ENCODE peak calls at places on chromosomes 3 and 15, in ten cellular contexts. G is H7; X is neuronal stem cell; E is lung microvascular endothelial cell; P is heart right ventricle; Q is ACHN; T is activated CD8-positive, alpha-beta T cell treated with anti-CD3 and anti-CD28 coated beads for 36 hours; N is activated T-cell treated with anti-CD3 and anti-CD28 coated beads for 1 hour; H is ovary; K is nephron progenitor cell. V is an unnamed sample.

GRCh38 chr3:129794319-129795201 is 99.0 kb downstream of the TMCC1 start:
- DNase-seq in G (peak; percentile 68), X (peak; percentile 56), E (peak; percentile 55), P (peak; percentile 6), Q (peak; percentile 70), T (peak; percentile 18), N (no peak), H (peak; percentile 47), K (peak; percentile 30), V (no peak)

GRCh38 chr15:64461577-64462162 is 1.3 kb downstream of the ZNF609 start:
- DNase-seq in G (peak; percentile 63), X (peak; percentile 64), E (peak; percentile 20), P (peak; percentile 6), Q (no peak), T (peak; percentile 54), N (no peak), H (no peak), K (peak; percentile 20), V (no peak)

GRCh38 chr15:69666921-69667811 is 214.5 kb downstream of the RPLP1 start:
- DNase-seq in G (peak; percentile 50), X (no peak), E (no peak), P (peak; percentile 13), Q (no peak), T (peak; percentile 20), N (no peak), H (no peak), K (no peak), V (no peak)

GRCh38 chr3:50572801-50573371 is 3.6 kb downstream of the HEMK1 start:
- DNase-seq in G (no peak), X (no peak), E (no peak), P (no peak), Q (no peak), T (peak; percentile 85), N (no peak), H (no peak), K (no peak), V (no peak)

GRCh38 chr3:42983927-42984326 is 4.8 kb downstream of the GASK1A start:
- DNase-seq in G (no peak), X (no peak), E (no peak), P (no peak), Q (no peak), T (no peak), N (no peak), H (no peak), K (no peak), V (no peak)

GRCh38 chr3:172321035-172321434 is 127.2 kb downstream of the GHSR start:
- DNase-seq in G (no peak), X (no peak), E (no peak), P (no peak), Q (no peak), T (no peak), N (no peak), H (no peak), K (no peak), V (no peak)

GRCh38 chr15:92457642-92458041 is 64.0 kb downstream of the ST8SIA2 start:
- DNase-seq in G (no peak), X (no peak), E (no peak), P (no peak), Q (no peak), T (no peak), N (no peak), H (no peak), K (no peak), V (no peak)

GRCh38 chr3:61903931-61904657 is 342.7 kb downstream of the PTPRG start:
- DNase-seq in G (no peak), X (no peak), E (no peak), P (no peak), Q (no peak), T (no peak), N (no peak), H (no peak), K (peak; percentile 16), V (no peak)

GRCh38 chr3:52023860-52024764 is 28.4 kb upstream of the RPL29 start:
- DNase-seq in G (no peak), X (no peak), E (no peak), P (no peak), Q (no peak), T (no peak), N (no peak), H (no peak), K (no peak), V (no peak)

GRCh38 chr3:148861277-148861869 is 3.7 kb upstream of the CPA3 start:
- DNase-seq in G (peak; percentile 15), X (peak; percentile 9), E (peak; percentile 70), P (no peak), Q (peak; percentile 40), T (no peak), N (no peak), H (no peak), K (no peak), V (no peak)

GRCh38 chr15:44261007-44261706 is 27.4 kb upstream of the GOLM2 start:
- DNase-seq in G (peak; percentile 78), X (no peak), E (no peak), P (no peak), Q (no peak), T (no peak), N (no peak), H (no peak), K (no peak), V (no peak)

GRCh38 chr15:61393949-61394348 is 164.8 kb upstream of the RORA start:
- DNase-seq in G (no peak), X (no peak), E (no peak), P (peak; percentile 12), Q (no peak), T (no peak), N (no peak), H (no peak), K (no peak), V (no peak)

GRCh38 chr3:8839607-8840325 is 70.4 kb upstream of the OXTR start:
- DNase-seq in G (no peak), X (no peak), E (peak; percentile 54), P (no peak), Q (no peak), T (no peak), N (no peak), H (no peak), K (no peak), V (no peak)

GRCh38 chr3:171699611-171700010 is 110.7 kb downstream of the PLD1 start:
- DNase-seq in G (no peak), X (no peak), E (no peak), P (no peak), Q (no peak), T (no peak), N (no peak), H (no peak), K (no peak), V (no peak)

GRCh38 chr3:62875103-62876002 is at the start of gene CADPS:
- DNase-seq in G (peak; percentile 67), X (no peak), E (no peak), P (peak; percentile 7), Q (no peak), T (no peak), N (no peak), H (peak; percentile 30), K (peak; percentile 39), V (no peak)

GRCh38 chr15:83108266-83109219 is 1.1 kb downstream of the TM6SF1 start:
- DNase-seq in G (peak; percentile 56), X (no peak), E (peak; percentile 76), P (peak; percentile 43), Q (no peak), T (peak; percentile 59), N (no peak), H (no peak), K (no peak), V (no peak)

GRCh38 chr3:129481783-129482332 is 41.8 kb downstream of the IFT122 start:
- DNase-seq in G (no peak), X (no peak), E (no peak), P (no peak), Q (no peak), T (peak; percentile 46), N (peak; percentile 9), H (peak; percentile 78), K (no peak), V (peak; percentile 28)

GRCh38 chr3:152373379-152373778 is 104.7 kb downstream of the MBNL1 start:
- DNase-seq in G (no peak), X (no peak), E (no peak), P (no peak), Q (no peak), T (no peak), N (no peak), H (no peak), K (no peak), V (no peak)

GRCh38 chr3:140296796-140297352 is 361.9 kb downstream of the CLSTN2 start:
- DNase-seq in G (no peak), X (no peak), E (no peak), P (no peak), Q (no peak), T (no peak), N (no peak), H (peak; percentile 40), K (no peak), V (no peak)

GRCh38 chr3:20055020-20055775 is 15.0 kb downstream of the KAT2B start:
- DNase-seq in G (no peak), X (no peak), E (peak; percentile 23), P (no peak), Q (no peak), T (peak; percentile 46), N (no peak), H (no peak), K (no peak), V (no peak)

GRCh38 chr3:4394048-4394447 is 73.0 kb downstream of the SUMF1 start:
- DNase-seq in G (no peak), X (no peak), E (peak; percentile 79), P (no peak), Q (no peak), T (peak; percentile 66), N (no peak), H (no peak), K (no peak), V (no peak)

GRCh38 chr3:126432361-126432760 is 37.7 kb downstream of the CFAP100 start:
- DNase-seq in G (no peak), X (no peak), E (no peak), P (no peak), Q (no peak), T (no peak), N (no peak), H (no peak), K (no peak), V (no peak)

GRCh38 chr15:74253276-74253921 is 17.3 kb downstream of the CCDC33 start:
- DNase-seq in G (no peak), X (no peak), E (no peak), P (no peak), Q (no peak), T (no peak), N (no peak), H (no peak), K (peak; percentile 27), V (no peak)

GRCh38 chr3:158470944-158471638 is 99.9 kb upstream of the MLF1 start:
- DNase-seq in G (no peak), X (no peak), E (no peak), P (no peak), Q (no peak), T (no peak), N (no peak), H (no peak), K (no peak), V (no peak)

GRCh38 chr15:63466378-63467192 is 37.8 kb upstream of the USP3 start:
- DNase-seq in G (peak; percentile 89), X (peak; percentile 43), E (peak; percentile 72), P (peak; percentile 40), Q (peak; percentile 64), T (peak; percentile 68), N (peak; percentile 23), H (no peak), K (peak; percentile 18), V (peak; percentile 42)

GRCh38 chr15:87871130-87871737 is 385.3 kb downstream of the NTRK3 start:
- DNase-seq in G (no peak), X (no peak), E (no peak), P (no peak), Q (no peak), T (no peak), N (no peak), H (no peak), K (no peak), V (no peak)

GRCh38 chr3:11567516-11568467 is 75.9 kb downstream of the VGLL4 start:
- DNase-seq in G (peak; percentile 47), X (no peak), E (peak; percentile 53), P (no peak), Q (peak; percentile 81), T (peak; percentile 32), N (no peak), H (peak; percentile 40), K (no peak), V (no peak)

GRCh38 chr15:29233566-29233965 is 36.1 kb downstream of the NSMCE3 start:
- DNase-seq in G (no peak), X (no peak), E (no peak), P (no peak), Q (peak; percentile 69), T (no peak), N (no peak), H (no peak), K (no peak), V (no peak)